ENCODE peak calls at places on chromosomes 6 and 20, in five cellular contexts. M, Y, K, R and H are unnamed samples.

GRCh38 chr6:19731286-19731685 is 105.9 kb upstream of the ID4 start:
- DNase-seq in M (peak), Y (no peak), K (no peak), R (no peak), H (no peak)

GRCh38 chr20:56348306-56348695 is 10.5 kb upstream of the FAM210B start:
- DNase-seq in M (no peak), Y (no peak), K (no peak), R (no peak), H (no peak)

GRCh38 chr6:140436023-140436811 is 1061.8 kb upstream of the CITED2 start:
- DNase-seq in M (peak), Y (no peak), K (no peak), R (no peak), H (no peak)

GRCh38 chr20:47317127-47317895 is 39.2 kb downstream of the ZMYND8 start:
- DNase-seq in M (peak), Y (no peak), K (peak), R (peak), H (peak)

GRCh38 chr20:4812216-4812615 is 90.5 kb downstream of the PRND start:
- DNase-seq in M (no peak), Y (no peak), K (no peak), R (no peak), H (no peak)

GRCh38 chr6:2768125-2768524 is 2.9 kb downstream of the WRNIP1 start:
- DNase-seq in M (no peak), Y (no peak), K (no peak), R (no peak), H (no peak)

GRCh38 chr6:111129003-111129402 is 41.7 kb downstream of the SLC16A10 start:
- DNase-seq in M (no peak), Y (peak), K (no peak), R (no peak), H (no peak)

GRCh38 chr6:111658445-111659154 is 52.9 kb upstream of the TRAF3IP2 start:
- DNase-seq in M (no peak), Y (no peak), K (no peak), R (no peak), H (no peak)

GRCh38 chr6:44276667-44277640 is 6.7 kb downstream of the TMEM151B start:
- DNase-seq in M (no peak), Y (no peak), K (no peak), R (no peak), H (no peak)

GRCh38 chr6:125356888-125357287 is 55.1 kb upstream of the HDDC2 start:
- DNase-seq in M (no peak), Y (no peak), K (no peak), R (no peak), H (no peak)

GRCh38 chr20:47024461-47024937 is 129.9 kb downstream of the EYA2 start:
- DNase-seq in M (no peak), Y (no peak), K (no peak), R (peak), H (no peak)

GRCh38 chr20:25145131-25145530 is 50.4 kb upstream of the ENTPD6 start:
- DNase-seq in M (no peak), Y (no peak), K (no peak), R (no peak), H (no peak)

GRCh38 chr20:38261054-38261390 is 487 bp upstream of the KIAA1755 start:
- DNase-seq in M (no peak), Y (no peak), K (no peak), R (no peak), H (no peak)

GRCh38 chr6:157063176-157063934 is 260.0 kb downstream of the TMEM242 start:
- DNase-seq in M (no peak), Y (peak), K (no peak), R (no peak), H (no peak)

GRCh38 chr6:37830225-37830624 is 10.7 kb downstream of the ZFAND3 start:
- DNase-seq in M (no peak), Y (no peak), K (no peak), R (no peak), H (no peak)

GRCh38 chr20:47989957-47990356 is 204.7 kb upstream of the SULF2 start:
- DNase-seq in M (no peak), Y (peak), K (no peak), R (no peak), H (no peak)

GRCh38 chr20:38766071-38766470 is 17.8 kb downstream of the ACTR5 start:
- DNase-seq in M (no peak), Y (no peak), K (no peak), R (no peak), H (no peak)

GRCh38 chr6:42086046-42086664 is 35.8 kb downstream of the TAF8 start:
- DNase-seq in M (no peak), Y (no peak), K (no peak), R (no peak), H (no peak)

GRCh38 chr6:8483650-8484049 is 48.3 kb upstream of the SLC35B3 start:
- DNase-seq in M (no peak), Y (no peak), K (no peak), R (no peak), H (no peak)

GRCh38 chr6:15993716-15994228 is 135.1 kb upstream of the MYLIP start:
- DNase-seq in M (no peak), Y (no peak), K (no peak), R (no peak), H (no peak)

GRCh38 chr20:41618807-41619294 is 674 bp upstream of the CHD6 start:
- DNase-seq in M (no peak), Y (peak), K (peak), R (no peak), H (no peak)

GRCh38 chr6:33273924-33274902 is 2.3 kb downstream of the RPS18 start:
- DNase-seq in M (no peak), Y (no peak), K (no peak), R (peak), H (no peak)

GRCh38 chr6:80254716-80255115 is 148.2 kb downstream of the BCKDHB start:
- DNase-seq in M (no peak), Y (no peak), K (no peak), R (no peak), H (no peak)

GRCh38 chr20:3093861-3094361 is 9.4 kb upstream of the AVP start:
- DNase-seq in M (no peak), Y (no peak), K (no peak), R (peak), H (no peak)

GRCh38 chr6:135002974-135003703 is 51.5 kb downstream of the HBS1L start:
- DNase-seq in M (no peak), Y (no peak), K (no peak), R (peak), H (no peak)

GRCh38 chr6:83308833-83309232 is 115.7 kb downstream of the RWDD2A start:
- DNase-seq in M (no peak), Y (no peak), K (no peak), R (no peak), H (no peak)